ENCODE peak calls at places on chromosomes 11 and 22, in seven cellular contexts. Z is NCI-H1694, V is AG10803, B is tibial nerve, X is HTR-8/SVneo, A is colonic mucosa, T is NCI-H82. Q is an unnamed sample.

GRCh38 chr11:134331565-134332188 is at the start of gene GLB1L2:
- DNase-seq in Z (no peak), V (peak), B (peak), X (peak), A (peak), T (peak), Q (peak)

GRCh38 chr11:131643171-131643570 is 272.8 kb downstream of the NTM start:
- DNase-seq in Z (no peak), V (no peak), B (no peak), X (no peak), A (no peak), T (peak), Q (no peak)

GRCh38 chr11:843086-843704 is 543 bp downstream of the TSPAN4 start:
- DNase-seq in Z (no peak), V (no peak), B (no peak), X (no peak), A (no peak), T (no peak), Q (no peak)

GRCh38 chr11:34405079-34405858 is 33.5 kb upstream of the CAT start:
- DNase-seq in Z (no peak), V (peak), B (no peak), X (no peak), A (no peak), T (no peak), Q (no peak)

GRCh38 chr11:15730617-15731385 is 616.1 kb downstream of the INSC start:
- DNase-seq in Z (no peak), V (no peak), B (no peak), X (no peak), A (no peak), T (no peak), Q (no peak)

GRCh38 chr11:124623861-124624525 is 1.3 kb downstream of the TBRG1 start:
- DNase-seq in Z (no peak), V (peak), B (no peak), X (no peak), A (no peak), T (no peak), Q (no peak)

GRCh38 chr11:103798029-103798428 is 238.4 kb upstream of the DDI1 start:
- DNase-seq in Z (no peak), V (peak), B (no peak), X (no peak), A (no peak), T (no peak), Q (no peak)

GRCh38 chr11:82960000-82960778 is 58.7 kb downstream of the DDIAS start:
- DNase-seq in Z (no peak), V (no peak), B (no peak), X (no peak), A (no peak), T (no peak), Q (no peak)

GRCh38 chr11:39810358-39810757 is 1649.1 kb downstream of the LRRC4C start:
- DNase-seq in Z (no peak), V (no peak), B (no peak), X (no peak), A (no peak), T (peak), Q (no peak)

GRCh38 chr11:126485986-126486635 is 130.6 kb downstream of the ST3GAL4 start:
- DNase-seq in Z (no peak), V (no peak), B (no peak), X (no peak), A (no peak), T (no peak), Q (no peak)

GRCh38 chr22:49810363-49811013 is 17.2 kb downstream of the BRD1 start:
- DNase-seq in Z (no peak), V (peak), B (no peak), X (no peak), A (no peak), T (no peak), Q (no peak)

GRCh38 chr22:19820880-19821522 is 33.7 kb downstream of the GNB1L start:
- DNase-seq in Z (no peak), V (no peak), B (no peak), X (no peak), A (peak), T (peak), Q (no peak)